ENCODE peak calls at places on chromosomes 1 and 21, in seven cellular contexts. C, F, Y, E, D, J and W are unnamed samples.

GRCh38 chr1:159917533-159917932 is 7.8 kb downstream of the TAGLN2 start:
- DNase-seq in C (no peak), F (no peak), Y (no peak), E (peak), D (no peak), J (no peak), W (no peak)

GRCh38 chr1:163583782-163584181 is 262.0 kb downstream of the NUF2 start:
- DNase-seq in C (no peak), F (no peak), Y (no peak), E (no peak), D (no peak), J (no peak), W (no peak)

GRCh38 chr1:46991083-46991923 is 32.2 kb upstream of the CYP4X1 start:
- DNase-seq in C (no peak), F (no peak), Y (no peak), E (no peak), D (no peak), J (no peak), W (no peak)

GRCh38 chr1:33599516-33600115 is 127.2 kb downstream of the ZSCAN20 start:
- DNase-seq in C (no peak), F (no peak), Y (no peak), E (no peak), D (no peak), J (no peak), W (no peak)

GRCh38 chr1:227328405-227329019 is 10.2 kb upstream of the CDC42BPA start:
- DNase-seq in C (no peak), F (no peak), Y (no peak), E (no peak), D (no peak), J (no peak), W (no peak)

GRCh38 chr21:15872236-15872635 is 142.5 kb downstream of the USP25 start:
- DNase-seq in C (no peak), F (no peak), Y (no peak), E (no peak), D (no peak), J (no peak), W (no peak)

GRCh38 chr1:181134543-181135461 is 46.3 kb downstream of the IER5 start:
- DNase-seq in C (no peak), F (peak), Y (no peak), E (peak), D (peak), J (no peak), W (no peak)

GRCh38 chr1:8370046-8370881 is 52.4 kb downstream of the SLC45A1 start:
- DNase-seq in C (no peak), F (no peak), Y (peak), E (peak), D (no peak), J (no peak), W (no peak)

GRCh38 chr1:85216697-85217096 is 15.9 kb upstream of the SYDE2 start:
- DNase-seq in C (no peak), F (no peak), Y (no peak), E (no peak), D (no peak), J (no peak), W (no peak)

GRCh38 chr1:115466433-115466832 is 128.4 kb upstream of the NGF start:
- DNase-seq in C (no peak), F (no peak), Y (no peak), E (no peak), D (peak), J (no peak), W (no peak)

GRCh38 chr1:194698908-194699318 is 1512.5 kb upstream of the B3GALT2 start:
- DNase-seq in C (no peak), F (no peak), Y (no peak), E (no peak), D (no peak), J (no peak), W (no peak)

GRCh38 chr1:44263191-44263944 is 50.1 kb downstream of the DMAP1 start:
- DNase-seq in C (no peak), F (no peak), Y (no peak), E (no peak), D (no peak), J (no peak), W (no peak)

GRCh38 chr1:35390600-35391494 is 122.3 kb downstream of the ZMYM4 start:
- DNase-seq in C (no peak), F (no peak), Y (no peak), E (no peak), D (peak), J (no peak), W (no peak)

GRCh38 chr1:190957565-190957964 is 479.9 kb upstream of the BRINP3 start:
- DNase-seq in C (no peak), F (no peak), Y (no peak), E (no peak), D (peak), J (no peak), W (no peak)

GRCh38 chr1:1291023-1291528 is 10.8 kb downstream of the SCNN1D start:
- DNase-seq in C (no peak), F (no peak), Y (no peak), E (no peak), D (no peak), J (no peak), W (no peak)

GRCh38 chr1:75345538-75346292 is 211.5 kb downstream of the LHX8 start:
- DNase-seq in C (no peak), F (no peak), Y (no peak), E (no peak), D (no peak), J (no peak), W (no peak)

GRCh38 chr1:218347316-218347712 is 2.2 kb downstream of the TGFB2 start:
- DNase-seq in C (no peak), F (peak), Y (peak), E (no peak), D (peak), J (no peak), W (no peak)